ENCODE peak calls at places on chromosomes 7 and 10, in five cellular contexts. O, K, M, V and U are unnamed samples.

GRCh38 chr10:59905735-59906416 is 480 bp downstream of the CCDC6 start:
- DNase-seq in K (no peak), M (no peak), V (no peak), O (no peak), U (no peak)

GRCh38 chr7:69114374-69114773 is 483.9 kb upstream of the AUTS2 start:
- DNase-seq in V (no peak), M (no peak), K (no peak), O (no peak), U (no peak)

GRCh38 chr7:29445736-29446135 is 117.9 kb upstream of the PRR15 start:
- DNase-seq in O (no peak), K (no peak), M (no peak), V (no peak), U (no peak)

GRCh38 chr7:107327986-107328569 is 141.8 kb upstream of the GPR22 start:
- DNase-seq in K (peak), O (peak), V (no peak), M (no peak), U (no peak)

GRCh38 chr10:68900427-68901105 is 549 bp upstream of the DDX50 start:
- DNase-seq in M (no peak), V (no peak), K (peak), O (peak), U (no peak)

GRCh38 chr10:45181483-45181882 is 133.9 kb downstream of the OR13A1 start:
- DNase-seq in O (peak), K (no peak), M (no peak), V (no peak), U (no peak)

GRCh38 chr7:159197066-159197975 is 52.7 kb upstream of the VIPR2 start:
- DNase-seq in V (no peak), O (no peak), K (no peak), M (no peak), U (no peak)

GRCh38 chr7:140542226-140542625 is 62.9 kb upstream of the MKRN1 start:
- DNase-seq in K (no peak), V (no peak), O (peak), M (no peak), U (no peak)

GRCh38 chr7:35430547-35431153 is 176.8 kb upstream of the TBX20 start:
- DNase-seq in M (peak), V (peak), O (no peak), K (no peak), U (no peak)

GRCh38 chr10:21807162-21807561 is 196.4 kb downstream of the DNAJC1 start:
- DNase-seq in V (no peak), K (no peak), O (no peak), M (no peak), U (no peak)

GRCh38 chr7:99324966-99325596 is 617 bp upstream of the ARPC1A start:
- DNase-seq in V (no peak), O (no peak), M (no peak), K (no peak), U (no peak)

GRCh38 chr7:107201795-107202450 is 33.1 kb downstream of the HBP1 start:
- DNase-seq in K (no peak), M (peak), O (peak), V (peak), U (peak)

GRCh38 chr10:88108115-88108610 is 244.7 kb downstream of the PTEN start:
- DNase-seq in O (no peak), M (peak), K (no peak), V (no peak), U (no peak)

GRCh38 chr7:157617401-157617800 is 280.6 kb downstream of the DNAJB6 start:
- DNase-seq in O (no peak), V (no peak), M (no peak), K (no peak), U (no peak)

GRCh38 chr10:13099666-13100348 is at the start of gene OPTN:
- DNase-seq in V (peak), O (peak), M (peak), K (no peak), U (peak)

GRCh38 chr7:129741743-129742213 is 130.3 kb downstream of the NRF1 start:
- DNase-seq in O (no peak), M (no peak), K (no peak), V (no peak), U (no peak)

GRCh38 chr10:29585488-29585976 is 49.2 kb downstream of the SVIL start:
- DNase-seq in O (peak), M (no peak), K (no peak), V (no peak), U (no peak)

GRCh38 chr7:107742678-107743566 is 1.0 kb upstream of the CBLL1 start:
- DNase-seq in V (no peak), O (no peak), K (no peak), M (no peak), U (no peak)

GRCh38 chr10:125187238-125188194 is 27.2 kb upstream of the CTBP2 start:
- DNase-seq in K (no peak), M (no peak), V (no peak), O (no peak), U (no peak)

DNA sequence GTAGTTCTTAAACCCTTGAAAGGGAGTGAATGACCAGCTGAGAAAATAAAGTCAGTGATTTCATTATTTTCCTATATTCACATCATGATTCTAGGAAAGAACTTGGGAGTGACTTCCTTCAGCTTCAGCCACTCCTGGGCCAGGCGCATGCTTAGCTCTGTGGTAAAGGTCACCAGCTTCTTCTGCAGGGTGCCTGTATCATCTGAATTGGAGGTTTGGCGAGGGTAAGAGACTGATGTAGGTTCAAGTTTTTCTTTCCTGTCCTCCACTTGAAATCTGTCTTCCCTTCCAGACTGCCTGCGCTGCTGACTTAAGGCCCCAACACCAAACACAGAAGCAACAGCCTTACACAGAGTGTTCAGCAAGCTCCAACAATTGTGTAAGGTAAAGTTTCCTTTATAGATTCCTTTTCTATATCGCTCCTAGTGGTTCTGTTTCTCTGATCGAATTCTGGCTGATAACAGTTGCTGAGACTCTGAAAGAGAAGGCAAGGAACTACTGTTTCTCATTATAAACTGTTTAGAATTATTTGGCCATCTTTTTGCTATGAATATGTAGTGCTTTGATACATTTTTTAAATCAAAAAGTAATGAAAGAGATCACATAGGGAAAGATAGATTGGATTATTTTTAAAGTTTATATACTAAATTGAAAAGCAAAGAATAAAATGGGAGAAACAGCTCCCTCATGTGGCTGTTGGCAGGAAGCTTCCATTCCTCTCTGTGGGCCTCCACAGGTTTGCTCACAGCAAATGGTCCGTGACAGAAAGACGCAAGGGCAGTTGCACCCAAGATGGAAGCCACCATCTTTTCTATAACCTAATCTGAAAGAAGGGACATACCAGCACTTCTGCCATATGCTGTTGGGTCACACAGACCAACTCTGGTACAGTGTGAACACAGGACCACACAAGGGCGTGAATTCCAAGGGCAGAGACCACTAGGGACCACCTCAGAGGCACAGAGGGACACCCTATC is 14.0 kb downstream of the GATAD1 start:
- DNase-seq in M (peak), K (no peak), O (peak), V (peak), U (peak)
- TF ChIP-seq CTCF in M (peak), K (peak), O (peak), V (peak), U (peak)

DNA sequence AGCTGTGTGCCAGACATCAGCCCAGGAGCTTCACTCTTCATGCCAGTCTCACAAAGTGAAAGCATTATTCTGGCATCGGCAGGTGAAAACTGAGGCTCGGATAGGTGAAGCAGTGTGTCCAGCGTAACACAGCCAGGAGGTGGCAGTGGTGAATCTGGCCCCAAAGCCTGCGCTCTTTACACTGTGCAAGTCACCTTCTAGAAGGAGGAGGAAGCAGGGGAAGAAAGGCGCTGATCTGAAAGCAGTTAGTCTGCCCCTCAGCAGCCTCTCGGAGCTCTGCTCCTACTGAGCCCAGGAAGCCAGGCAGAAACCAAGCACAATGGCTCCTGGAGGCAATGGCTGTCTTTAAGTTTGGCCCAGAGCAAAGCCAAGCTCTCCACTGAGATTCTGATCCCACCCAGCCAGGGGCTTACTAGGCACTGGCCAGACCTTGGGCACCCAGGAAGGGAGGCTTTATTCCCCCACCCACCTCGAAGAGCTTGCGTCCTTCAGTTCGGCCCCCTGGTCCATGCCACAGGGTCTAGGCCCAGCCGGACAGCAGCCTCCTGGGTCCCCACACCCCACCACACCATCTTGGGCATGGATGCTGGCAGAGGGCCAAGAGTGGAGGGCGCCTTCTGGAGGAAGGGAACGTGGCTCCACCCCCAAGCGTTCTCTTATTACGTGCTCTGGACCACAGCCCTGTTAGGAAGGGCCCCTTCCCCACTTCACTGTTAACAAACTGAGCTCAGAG is 104.5 kb downstream of the GRID1 start:
- DNase-seq in O (no peak), V (peak), K (no peak), M (no peak), U (peak)
- TF ChIP-seq CTCF in O (no peak), V (peak), K (no peak), M (peak), U (no peak)

DNA sequence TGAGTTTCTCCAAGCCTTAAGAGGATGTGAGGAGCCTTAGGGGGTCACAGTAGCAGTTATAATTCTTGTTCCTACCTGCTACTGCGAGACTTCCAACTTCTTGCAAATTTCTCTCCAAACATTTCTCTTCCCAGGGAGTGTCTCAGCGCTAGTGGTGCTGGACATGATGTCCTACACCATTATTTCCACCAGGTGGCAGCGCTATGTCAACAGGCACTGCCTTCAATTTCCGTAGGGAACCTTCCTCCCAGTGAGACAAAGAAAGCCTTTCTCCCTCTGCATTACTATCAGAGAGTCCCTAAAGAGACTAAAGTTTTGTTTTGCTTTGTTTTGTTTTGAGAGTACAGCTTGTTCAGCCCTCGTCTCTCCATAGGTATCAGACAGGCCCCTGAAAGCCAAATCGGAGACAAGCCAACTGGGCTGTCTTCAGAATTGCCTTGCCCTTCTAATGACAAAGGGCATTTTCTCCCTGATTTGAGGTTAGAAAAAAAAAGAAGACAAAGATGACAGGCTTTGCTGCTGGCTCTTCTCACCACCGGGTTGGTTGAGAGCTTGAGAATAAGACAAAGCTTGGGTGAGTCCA is 44.2 kb upstream of the GGCT start:
- DNase-seq in K (no peak), O (peak), M (peak), V (peak), U (peak)
- TF ChIP-seq CTCF in K (peak), O (peak), M (peak), V (peak), U (peak)

DNA sequence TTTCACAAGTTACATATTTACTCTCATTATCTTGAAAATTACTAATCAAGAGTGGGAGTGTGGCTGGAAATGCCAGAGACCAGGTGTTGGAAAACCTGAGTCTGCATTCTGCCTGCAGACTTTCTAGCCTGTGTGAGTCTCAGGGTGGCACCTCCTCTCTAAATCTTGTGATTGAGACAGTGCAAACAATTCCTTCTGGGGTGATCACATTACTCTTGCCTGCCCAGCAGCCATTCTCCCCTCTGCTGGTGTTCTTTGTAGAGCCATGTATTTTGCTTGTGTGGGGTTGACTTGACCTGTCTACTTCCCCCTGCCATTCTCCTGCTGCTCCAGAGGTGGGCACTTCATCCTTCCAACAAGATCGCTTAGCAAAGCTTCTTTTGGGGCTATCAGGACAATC is 101.1 kb downstream of the RAPGEF5 start:
- DNase-seq in K (no peak), V (no peak), M (no peak), O (no peak), U (peak)
- TF ChIP-seq CTCF in K (no peak), V (no peak), M (no peak), O (no peak), U (no peak)

DNA sequence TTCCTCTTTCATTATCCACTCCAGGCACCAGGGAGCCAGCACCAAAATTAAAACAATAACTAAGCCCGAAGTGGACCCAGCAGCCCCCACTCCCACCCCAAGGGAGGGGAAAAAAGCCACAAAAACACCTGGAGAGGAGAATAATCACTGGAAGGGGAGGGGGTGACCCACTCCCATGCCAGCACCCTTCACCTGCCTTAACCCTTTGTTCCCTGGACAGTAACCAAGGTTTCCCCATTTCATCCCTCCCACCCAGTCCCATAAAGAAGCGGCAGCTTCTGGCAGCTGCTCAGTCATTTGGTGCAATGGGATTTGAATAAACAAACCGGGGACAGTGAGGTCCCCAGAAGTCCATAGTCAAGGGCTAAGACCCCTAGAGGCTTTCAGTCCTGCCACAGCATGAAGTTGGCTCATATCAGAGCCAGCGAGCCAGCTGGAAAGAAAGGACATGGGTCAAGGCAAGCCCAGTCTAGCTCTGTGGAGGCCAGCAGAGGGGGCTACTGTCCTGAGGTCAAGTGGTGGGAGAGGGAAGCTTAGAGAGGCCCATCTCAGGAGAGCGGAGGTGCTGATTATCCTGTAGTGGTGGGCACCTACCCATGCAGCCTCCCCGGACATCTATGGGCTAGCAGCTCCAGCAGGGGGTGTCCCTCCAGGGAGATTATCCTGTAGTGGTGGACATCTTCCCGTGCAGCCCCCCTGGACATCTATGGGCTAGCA is 58.8 kb upstream of the LBX1 start:
- DNase-seq in M (peak), O (peak), K (no peak), V (peak), U (no peak)
- TF ChIP-seq CTCF in M (peak), O (peak), K (peak), V (peak), U (no peak)